ENCODE peak calls at places on chromosomes 12 and 14, in six cellular contexts. C is AG08395, D is T-helper 17 cell, G is endothelial cell, M is LoVo, H is GM03348. E is an unnamed sample.
A peak's percentile ranks its signal among the peaks of the same experiment; 100 is the strongest.

GRCh38 chr12:25979059-25979458 is 20.6 kb downstream of the RASSF8 start:
- DNase-seq in C (no peak), D (no peak), G (no peak), M (no peak), H (no peak), E (no peak)

GRCh38 chr14:78530078-78530477 is 359.9 kb downstream of the NRXN3 start:
- DNase-seq in C (no peak), D (no peak), G (peak; percentile 66), M (peak; percentile 14), H (no peak), E (peak; percentile 11)

GRCh38 chr12:132366341-132366861 is 37.0 kb upstream of the GALNT9 start:
- DNase-seq in C (no peak), D (no peak), G (no peak), M (no peak), H (no peak), E (no peak)

GRCh38 chr12:3047961-3048360 is 29.2 kb upstream of the TSPAN9 start:
- DNase-seq in C (no peak), D (no peak), G (peak; percentile 29), M (no peak), H (no peak), E (no peak)

GRCh38 chr12:109261087-109261486 is 48.0 kb downstream of the FOXN4 start:
- DNase-seq in C (no peak), D (no peak), G (no peak), M (no peak), H (no peak), E (no peak)

GRCh38 chr14:89855961-89856360 is 98.6 kb downstream of the EFCAB11 start:
- DNase-seq in C (peak; percentile 50), D (no peak), G (no peak), M (no peak), H (peak; percentile 40), E (no peak)

GRCh38 chr12:81450920-81451739 is 308.0 kb downstream of the PPFIA2 start:
- DNase-seq in C (peak; percentile 58), D (no peak), G (peak; percentile 65), M (peak; percentile 74), H (peak; percentile 58), E (peak; percentile 15)

GRCh38 chr14:68215628-68216027 is 396.0 kb downstream of the RAD51B start:
- DNase-seq in C (no peak), D (no peak), G (no peak), M (no peak), H (no peak), E (no peak)

GRCh38 chr12:21831671-21832357 is 57.3 kb upstream of the KCNJ8 start:
- DNase-seq in C (no peak), D (no peak), G (no peak), M (no peak), H (peak; percentile 50), E (no peak)

GRCh38 chr12:57520008-57520726 is at the start of gene DDIT3:
- DNase-seq in C (peak; percentile 97), D (peak; percentile 99), G (peak; percentile 99), M (peak; percentile 100), H (peak; percentile 55), E (peak; percentile 99)

GRCh38 chr12:73106296-73106695 is 834.1 kb downstream of the TRHDE start:
- DNase-seq in C (no peak), D (no peak), G (no peak), M (no peak), H (no peak), E (no peak)

E was measured in A549.